ENCODE peak calls at places on chromosomes 1 and 21, in seven cellular contexts. D is fibroblast of mammary gland, L is heart right ventricle, W is adrenal gland, J is bronchial epithelial cell, I is cardiac fibroblast, C is A549. Y is an unnamed sample.

GRCh38 chr1:7769673-7770412 is 1.3 kb upstream of the VAMP3 start:
- DNase-seq in I (no peak), J (no peak), D (no peak), L (no peak), C (no peak), W (no peak), Y (no peak)

GRCh38 chr1:2073382-2074230 is 23.4 kb downstream of the PRKCZ start:
- DNase-seq in I (peak), J (no peak), C (no peak), L (no peak), D (peak), W (no peak), Y (peak)

GRCh38 chr1:33143698-33144097 is 38.1 kb downstream of the TRIM62 start:
- DNase-seq in W (no peak), D (peak), C (no peak), J (no peak), I (peak), L (no peak), Y (peak)

GRCh38 chr1:10965621-10966226 is 46.7 kb upstream of the TARDBP start:
- DNase-seq in C (no peak), J (peak), I (peak), D (peak), L (no peak), W (peak), Y (no peak)

GRCh38 chr1:9326596-9326995 is 33.9 kb downstream of the SPSB1 start:
- DNase-seq in D (peak), C (no peak), I (peak), J (no peak), W (no peak), L (no peak), Y (peak)

GRCh38 chr1:228337031-228337564 is 69.5 kb downstream of the TRIM11 start:
- DNase-seq in I (no peak), C (no peak), J (no peak), L (no peak), W (peak), D (no peak), Y (no peak)

GRCh38 chr1:113870778-113871177 is 734 bp downstream of the PTPN22 start:
- DNase-seq in I (no peak), L (no peak), W (no peak), J (no peak), C (no peak), D (no peak), Y (no peak)

GRCh38 chr1:223759273-223759672 is 46.9 kb downstream of the CAPN2 start:
- DNase-seq in D (no peak), I (no peak), C (no peak), J (no peak), W (no peak), L (no peak), Y (no peak)

GRCh38 chr1:166908942-166909341 is 32.9 kb upstream of the TADA1 start:
- DNase-seq in L (no peak), C (no peak), D (peak), I (no peak), W (no peak), J (peak), Y (peak)

GRCh38 chr1:176879784-176880620 is 284.5 kb downstream of the ASTN1 start:
- DNase-seq in I (no peak), L (no peak), D (no peak), C (no peak), W (no peak), J (no peak), Y (no peak)

GRCh38 chr1:17438176-17438976 is 1.1 kb downstream of the RCC2 start:
- DNase-seq in W (peak), D (peak), C (peak), J (no peak), I (peak), L (peak), Y (peak)

GRCh38 chr1:17419626-17420328 is 19.7 kb downstream of the RCC2 start:
- DNase-seq in W (peak), D (peak), J (peak), L (peak), C (peak), I (peak), Y (peak)

GRCh38 chr1:223886516-223886921 is 40.8 kb upstream of the TP53BP2 start:
- DNase-seq in W (no peak), L (no peak), D (no peak), I (no peak), J (peak), C (no peak), Y (no peak)

GRCh38 chr21:36888466-36888865 is 78.0 kb downstream of the HLCS start:
- DNase-seq in D (no peak), L (no peak), C (no peak), I (no peak), W (no peak), J (no peak), Y (no peak)

GRCh38 chr1:42937141-42937696 is 21.4 kb downstream of the SLC2A1 start:
- DNase-seq in L (no peak), J (peak), D (peak), I (peak), W (no peak), C (peak), Y (no peak)

GRCh38 chr1:43970502-43970901 is 692 bp downstream of the DPH2 start:
- DNase-seq in J (no peak), D (no peak), I (no peak), C (no peak), L (no peak), W (no peak), Y (no peak)

GRCh38 chr1:205588691-205589445 is 42.9 kb downstream of the ELK4 start:
- DNase-seq in I (peak), J (peak), W (peak), L (no peak), C (peak), D (peak), Y (peak)

GRCh38 chr1:224852901-224853568 is 76.4 kb upstream of the DNAH14 start:
- DNase-seq in W (no peak), D (peak), I (peak), J (peak), C (peak), L (no peak), Y (peak)

GRCh38 chr1:205369621-205370230 is 13.0 kb upstream of the KLHDC8A start:
- DNase-seq in L (no peak), C (no peak), J (no peak), I (no peak), W (no peak), D (no peak), Y (peak)

GRCh38 chr1:30413111-30413440 is 310.3 kb downstream of the MATN1 start:
- DNase-seq in J (no peak), L (no peak), C (no peak), D (no peak), I (no peak), W (no peak), Y (no peak)

GRCh38 chr21:43585924-43586411 is 73.3 kb downstream of the HSF2BP start:
- DNase-seq in L (peak), W (peak), C (peak), J (peak), D (peak), I (peak), Y (peak)

GRCh38 chr1:61280457-61280856 is 198.1 kb downstream of the NFIA start:
- DNase-seq in J (no peak), I (no peak), C (no peak), L (no peak), W (no peak), D (no peak), Y (no peak)
- H3K4me3 ChIP-seq in J (no peak), I (no peak), C (no peak), L (no peak), W (no peak), D (no peak), Y (no peak)

GRCh38 chr1:59903136-59903754 is 23.3 kb downstream of the CYP2J2 start:
- DNase-seq in L (no peak), C (peak), W (peak), J (peak), D (peak), I (peak), Y (peak)
- TF ChIP-seq CTCF in L (peak), C (peak), W (peak), J (peak), D (peak), I (peak), Y (peak)

GRCh38 chr1:40710581-40711315 is 19.2 kb downstream of the NFYC start:
- DNase-seq in W (no peak), D (no peak), L (peak), J (no peak), C (no peak), I (peak), Y (peak)

GRCh38 chr1:40712997-40713396 is 21.5 kb downstream of the NFYC start:
- DNase-seq in D (no peak), W (no peak), J (no peak), I (peak), L (peak), C (no peak), Y (no peak)

GRCh38 chr1:40712405-40712944 is 21.0 kb downstream of the NFYC start:
- DNase-seq in W (peak), D (no peak), L (no peak), C (no peak), J (no peak), I (no peak), Y (no peak)

GRCh38 chr1:40709802-40710278 is 18.3 kb downstream of the NFYC start:
- DNase-seq in W (no peak), J (no peak), I (no peak), D (no peak), C (no peak), L (no peak), Y (no peak)

DNA sequence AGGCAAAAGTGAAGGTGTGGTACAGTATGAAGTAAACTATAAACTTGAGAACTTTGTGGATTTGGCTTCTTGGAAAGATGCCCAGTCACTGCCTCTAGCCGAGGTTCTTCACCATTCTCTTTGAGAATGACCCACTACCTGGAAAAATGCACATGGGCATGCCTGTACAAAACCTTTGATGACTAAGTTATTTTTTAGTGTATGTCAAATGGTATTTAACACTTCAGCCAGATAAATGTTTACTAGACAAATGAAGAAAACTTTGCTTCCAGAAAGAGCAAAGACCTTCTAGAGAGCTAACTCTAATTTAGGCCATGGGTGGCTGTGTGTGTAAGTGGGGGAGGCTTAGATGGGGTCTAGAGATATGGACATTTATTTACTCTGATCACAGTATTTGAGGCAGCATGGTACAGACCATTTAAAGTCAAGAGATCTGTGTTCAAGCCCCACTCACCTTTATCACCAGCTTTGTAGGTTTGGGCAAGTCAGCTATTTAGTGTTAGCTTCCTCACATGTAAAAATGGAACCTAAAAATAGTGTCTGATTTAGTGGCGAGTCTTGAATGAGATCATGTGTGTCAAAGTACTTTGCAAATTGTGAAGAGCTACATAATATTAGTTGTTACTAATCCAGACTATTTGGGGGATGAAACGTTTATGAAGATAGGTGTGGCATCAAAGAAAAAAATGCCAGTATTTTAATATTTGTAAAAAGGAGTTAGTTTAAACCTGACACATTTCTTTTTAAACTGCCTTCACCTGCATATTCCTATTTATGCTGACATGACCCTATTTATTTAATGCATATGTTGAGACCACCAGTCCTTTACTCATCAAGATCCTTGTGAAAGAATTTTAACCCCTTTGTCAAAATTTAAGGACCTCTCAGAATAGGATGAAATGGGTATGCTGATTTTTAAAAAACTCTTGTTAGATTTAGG is 20.2 kb downstream of the NFYC start:
- DNase-seq in W (no peak), I (peak), D (peak), C (peak), L (no peak), J (peak), Y (peak)
- H3K4me3 ChIP-seq in W (no peak), I (peak), D (no peak), C (no peak), L (peak), J (no peak), Y (peak)

GRCh38 chr1:67571406-67571805 is 113.6 kb upstream of the GADD45A start:
- DNase-seq in D (no peak), C (no peak), I (no peak), J (no peak), W (no peak), L (no peak), Y (no peak)

GRCh38 chr1:67574221-67574620 is 110.8 kb upstream of the GADD45A start:
- DNase-seq in I (no peak), L (no peak), C (no peak), D (no peak), W (no peak), J (no peak), Y (no peak)

GRCh38 chr1:67573481-67573880 is 111.5 kb upstream of the GADD45A start:
- DNase-seq in J (no peak), D (no peak), W (no peak), C (no peak), L (no peak), I (no peak), Y (peak)

GRCh38 chr1:67572217-67572593 is 112.8 kb upstream of the GADD45A start:
- DNase-seq in L (no peak), C (no peak), J (no peak), I (no peak), W (no peak), D (no peak), Y (no peak)

DNA sequence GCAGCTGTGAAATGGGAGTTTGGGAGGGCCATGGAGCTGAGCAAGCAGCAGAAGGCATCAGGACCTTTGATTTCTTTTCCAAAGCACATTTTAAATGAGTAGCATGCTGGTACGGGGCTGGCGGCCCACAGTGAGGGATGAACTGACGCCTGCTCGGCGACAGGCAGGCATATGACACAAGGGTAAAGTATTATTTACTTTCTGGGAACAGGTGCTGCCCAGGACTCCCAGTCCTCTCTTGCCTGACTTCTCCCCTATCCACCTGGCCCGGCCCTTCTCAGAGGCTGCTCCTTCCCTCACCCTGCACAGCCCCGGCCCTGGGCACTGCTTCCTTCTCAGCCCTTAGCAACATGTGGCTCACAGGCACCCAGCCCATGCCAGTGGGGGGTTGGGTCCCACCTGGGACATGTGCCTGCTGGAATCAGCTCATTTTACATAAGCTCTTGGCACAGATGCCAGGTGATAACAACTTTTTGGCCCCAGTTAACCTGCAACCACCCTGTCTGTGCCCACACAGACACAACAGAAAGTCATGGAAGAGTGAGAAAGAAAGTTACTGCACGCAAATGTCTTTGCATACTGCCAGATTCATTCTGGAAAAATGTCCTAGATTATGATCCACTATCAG is 112.3 kb upstream of the GADD45A start:
- DNase-seq in D (no peak), W (no peak), J (peak), I (no peak), C (no peak), L (peak), Y (no peak)
- TF ChIP-seq CTCF in D (no peak), W (no peak), J (no peak), I (no peak), C (no peak), L (no peak), Y (no peak)

DNA sequence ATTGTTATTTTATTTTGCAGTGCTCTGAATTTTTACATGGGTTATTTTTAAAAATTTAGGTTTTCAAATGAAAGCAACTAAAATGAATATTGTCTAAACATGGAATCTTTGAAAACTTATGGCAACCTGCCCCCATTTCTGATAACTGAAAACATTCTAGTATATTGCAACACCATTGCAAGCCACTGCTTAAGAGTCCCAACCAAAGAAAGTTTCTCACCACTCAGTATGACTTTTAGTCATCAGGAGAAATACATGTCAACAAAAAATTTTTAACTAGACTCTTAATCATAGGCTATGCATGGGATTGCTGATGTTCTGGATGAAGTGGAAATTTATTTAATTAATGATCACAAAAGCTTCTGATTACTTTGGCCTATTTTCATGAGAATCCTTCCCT is 112.1 kb downstream of the TNFSF18 start:
- DNase-seq in L (no peak), W (no peak), D (peak), J (peak), I (peak), C (no peak), Y (no peak)
- H3K4me3 ChIP-seq in L (no peak), W (no peak), D (no peak), J (no peak), I (no peak), C (no peak), Y (no peak)

DNA sequence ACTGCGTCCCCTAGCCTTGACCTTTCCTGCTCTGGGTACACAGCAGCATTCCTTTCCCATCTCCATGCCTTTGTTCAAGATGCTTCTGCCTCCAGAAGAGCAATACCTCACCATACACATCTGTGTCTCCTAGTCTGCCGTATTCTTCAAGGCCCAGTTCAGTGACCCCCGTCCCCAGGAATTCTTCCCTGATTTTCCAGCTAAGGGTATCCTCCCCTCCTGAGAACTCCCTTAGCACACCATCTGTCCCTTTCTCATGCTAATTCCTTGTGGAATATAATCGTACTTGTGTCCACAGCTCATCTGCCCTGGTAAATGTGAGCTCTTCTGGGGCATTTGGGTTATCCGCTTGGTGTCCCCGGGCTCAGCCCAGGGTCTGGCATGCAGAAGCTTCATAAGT is 40.9 kb downstream of the BEND5 start:
- DNase-seq in J (no peak), W (no peak), I (no peak), L (no peak), C (no peak), D (no peak), Y (no peak)
- TF ChIP-seq CTCF in J (no peak), W (no peak), I (no peak), L (no peak), C (no peak), D (no peak), Y (no peak)